ENCODE peak calls at places on chromosomes 16 and 17, in five cellular contexts. One of them, this sample, is unnamed.

GRCh38 chr17:18314059-18314730 is 599 bp downstream of the TOP3A start:
- DNase-seq in uterus: no peak
- DNase-seq in astrocyte of the spinal cord: peak
- DNase-seq in nephron progenitor cell: no peak
- DNase-seq in AG04449: no peak
- DNase-seq in this sample: no peak

GRCh38 chr17:3892095-3892998 is 506 bp downstream of the CAMKK1 start:
- DNase-seq in astrocyte of the spinal cord: peak
- DNase-seq in nephron progenitor cell: peak
- DNase-seq in uterus: peak
- DNase-seq in AG04449: no peak
- DNase-seq in this sample: peak

GRCh38 chr17:20935740-20936139 is 107.1 kb downstream of the USP22 start:
- DNase-seq in AG04449: no peak
- DNase-seq in astrocyte of the spinal cord: peak
- DNase-seq in nephron progenitor cell: no peak
- DNase-seq in uterus: no peak
- DNase-seq in this sample: no peak

GRCh38 chr17:50768348-50768761 is 1.0 kb upstream of the ANKRD40CL start:
- DNase-seq in uterus: no peak
- DNase-seq in nephron progenitor cell: no peak
- DNase-seq in astrocyte of the spinal cord: no peak
- DNase-seq in AG04449: no peak
- DNase-seq in this sample: no peak

GRCh38 chr16:11700264-11701029 is 32.2 kb downstream of the SNN start:
- DNase-seq in nephron progenitor cell: no peak
- DNase-seq in astrocyte of the spinal cord: no peak
- DNase-seq in uterus: no peak
- DNase-seq in AG04449: no peak
- DNase-seq in this sample: no peak

GRCh38 chr16:16073884-16074781 is 124.7 kb downstream of the ABCC1 start:
- DNase-seq in astrocyte of the spinal cord: peak
- DNase-seq in nephron progenitor cell: peak
- DNase-seq in uterus: no peak
- DNase-seq in AG04449: peak
- DNase-seq in this sample: no peak

GRCh38 chr17:76449126-76449525 is 3.8 kb downstream of the UBE2O start:
- DNase-seq in uterus: no peak
- DNase-seq in astrocyte of the spinal cord: no peak
- DNase-seq in nephron progenitor cell: no peak
- DNase-seq in AG04449: no peak
- DNase-seq in this sample: no peak

GRCh38 chr17:47423406-47424295 is 99.9 kb downstream of the EFCAB13 start:
- DNase-seq in nephron progenitor cell: peak
- DNase-seq in uterus: no peak
- DNase-seq in astrocyte of the spinal cord: no peak
- DNase-seq in AG04449: no peak
- DNase-seq in this sample: no peak

GRCh38 chr16:17027488-17028129 is 443.2 kb downstream of the XYLT1 start:
- DNase-seq in uterus: no peak
- DNase-seq in nephron progenitor cell: no peak
- DNase-seq in astrocyte of the spinal cord: no peak
- DNase-seq in AG04449: no peak
- DNase-seq in this sample: no peak

GRCh38 chr16:3951861-3952332 is 71.4 kb upstream of the CREBBP start:
- DNase-seq in uterus: no peak
- DNase-seq in nephron progenitor cell: no peak
- DNase-seq in AG04449: no peak
- DNase-seq in astrocyte of the spinal cord: peak
- DNase-seq in this sample: no peak

GRCh38 chr16:62602790-62603189 is 566.6 kb upstream of the CDH8 start:
- DNase-seq in AG04449: no peak
- DNase-seq in uterus: no peak
- DNase-seq in nephron progenitor cell: no peak
- DNase-seq in astrocyte of the spinal cord: no peak
- DNase-seq in this sample: no peak

GRCh38 chr17:15019158-15019557 is 246.0 kb downstream of the PMP22 start:
- DNase-seq in nephron progenitor cell: no peak
- DNase-seq in astrocyte of the spinal cord: no peak
- DNase-seq in AG04449: no peak
- DNase-seq in uterus: no peak
- DNase-seq in this sample: no peak

GRCh38 chr17:17837966-17838962 is 1.5 kb upstream of the SREBF1 start:
- DNase-seq in astrocyte of the spinal cord: peak
- DNase-seq in AG04449: no peak
- DNase-seq in nephron progenitor cell: no peak
- DNase-seq in uterus: peak
- DNase-seq in this sample: no peak

GRCh38 chr17:48795444-48796162 is 21.4 kb downstream of the TTLL6 start:
- DNase-seq in uterus: peak
- DNase-seq in nephron progenitor cell: no peak
- DNase-seq in AG04449: peak
- DNase-seq in astrocyte of the spinal cord: peak
- DNase-seq in this sample: no peak

GRCh38 chr17:12990041-12990808 is 27.6 kb downstream of the ELAC2 start:
- DNase-seq in nephron progenitor cell: no peak
- DNase-seq in AG04449: no peak
- DNase-seq in astrocyte of the spinal cord: no peak
- DNase-seq in uterus: no peak
- DNase-seq in this sample: no peak

GRCh38 chr17:41910701-41911391 is 7.9 kb downstream of the ACLY start:
- DNase-seq in astrocyte of the spinal cord: peak
- DNase-seq in AG04449: peak
- DNase-seq in nephron progenitor cell: no peak
- DNase-seq in uterus: no peak
- DNase-seq in this sample: no peak

GRCh38 chr16:11312718-11313492 is 31.8 kb upstream of the PRM1 start:
- DNase-seq in AG04449: no peak
- DNase-seq in nephron progenitor cell: no peak
- DNase-seq in uterus: peak
- DNase-seq in astrocyte of the spinal cord: peak
- DNase-seq in this sample: no peak

GRCh38 chr17:6456914-6457687 is 12.8 kb downstream of the PIMREG start:
- DNase-seq in AG04449: no peak
- DNase-seq in uterus: no peak
- DNase-seq in astrocyte of the spinal cord: peak
- DNase-seq in nephron progenitor cell: no peak
- DNase-seq in this sample: no peak

GRCh38 chr16:72989203-72989991 is 58.5 kb downstream of the ZFHX3 start:
- DNase-seq in astrocyte of the spinal cord: peak
- DNase-seq in uterus: peak
- DNase-seq in nephron progenitor cell: no peak
- DNase-seq in AG04449: peak
- DNase-seq in this sample: no peak

GRCh38 chr16:22739077-22739476 is 74.9 kb upstream of the HS3ST2 start:
- DNase-seq in AG04449: no peak
- DNase-seq in uterus: no peak
- DNase-seq in nephron progenitor cell: no peak
- DNase-seq in astrocyte of the spinal cord: no peak
- DNase-seq in this sample: no peak

GRCh38 chr17:57226793-57227192 is 29.5 kb upstream of the MSI2 start:
- DNase-seq in uterus: no peak
- DNase-seq in nephron progenitor cell: no peak
- DNase-seq in AG04449: no peak
- DNase-seq in astrocyte of the spinal cord: no peak
- DNase-seq in this sample: no peak

GRCh38 chr17:28370035-28370743 is at the start of gene VTN:
- DNase-seq in AG04449: no peak
- DNase-seq in astrocyte of the spinal cord: no peak
- DNase-seq in nephron progenitor cell: peak
- DNase-seq in uterus: no peak
- DNase-seq in this sample: no peak
- TF ChIP-seq CTCF in AG04449: no peak
- TF ChIP-seq CTCF in astrocyte of the spinal cord: no peak
- TF ChIP-seq CTCF in nephron progenitor cell: no peak
- TF ChIP-seq CTCF in uterus: no peak
- TF ChIP-seq CTCF in this sample: no peak

GRCh38 chr16:48963306-48963705 is 318.3 kb downstream of the CBLN1 start:
- DNase-seq in AG04449: no peak
- DNase-seq in nephron progenitor cell: no peak
- DNase-seq in astrocyte of the spinal cord: peak
- DNase-seq in uterus: no peak
- DNase-seq in this sample: no peak

GRCh38 chr16:48959204-48959603 is 322.4 kb downstream of the CBLN1 start:
- DNase-seq in nephron progenitor cell: no peak
- DNase-seq in AG04449: no peak
- DNase-seq in astrocyte of the spinal cord: no peak
- DNase-seq in uterus: no peak
- DNase-seq in this sample: no peak

GRCh38 chr16:48959747-48960146 is 321.9 kb downstream of the CBLN1 start:
- DNase-seq in uterus: no peak
- DNase-seq in nephron progenitor cell: no peak
- DNase-seq in AG04449: no peak
- DNase-seq in astrocyte of the spinal cord: no peak
- DNase-seq in this sample: no peak

GRCh38 chr16:48960830-48961229 is 320.8 kb downstream of the CBLN1 start:
- DNase-seq in nephron progenitor cell: no peak
- DNase-seq in uterus: no peak
- DNase-seq in AG04449: no peak
- DNase-seq in astrocyte of the spinal cord: no peak
- DNase-seq in this sample: no peak

DNA sequence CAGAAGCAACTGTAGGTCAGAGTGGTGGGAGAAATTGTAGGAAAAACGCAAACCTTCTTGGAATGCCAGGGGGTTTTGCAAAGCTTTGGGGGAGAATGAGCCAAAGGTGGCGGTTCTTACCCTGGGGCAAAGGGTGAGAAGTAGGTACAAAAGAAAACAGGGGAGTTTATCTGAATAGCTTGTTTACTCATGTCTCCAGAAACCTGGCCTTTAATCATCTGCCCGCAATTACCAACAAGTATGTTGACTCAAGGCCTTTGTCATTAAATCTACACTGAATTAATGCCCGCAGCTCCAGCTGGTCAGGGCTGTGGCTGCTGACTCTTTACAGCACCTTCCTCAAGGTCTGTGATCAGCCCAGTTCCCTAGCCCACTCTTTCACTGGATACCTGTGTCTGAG is 320.1 kb downstream of the CBLN1 start:
- DNase-seq in nephron progenitor cell: no peak
- DNase-seq in astrocyte of the spinal cord: no peak
- DNase-seq in AG04449: no peak
- DNase-seq in uterus: no peak
- DNase-seq in this sample: no peak
- TF ChIP-seq CTCF in nephron progenitor cell: no peak
- TF ChIP-seq CTCF in astrocyte of the spinal cord: no peak
- TF ChIP-seq CTCF in AG04449: no peak
- TF ChIP-seq CTCF in uterus: no peak
- TF ChIP-seq CTCF in this sample: no peak

GRCh38 chr17:81380117-81380516 is 15.1 kb upstream of the BAHCC1 start:
- DNase-seq in astrocyte of the spinal cord: no peak
- DNase-seq in nephron progenitor cell: no peak
- DNase-seq in AG04449: no peak
- DNase-seq in uterus: no peak
- DNase-seq in this sample: no peak

GRCh38 chr17:81380682-81381518 is 14.4 kb upstream of the BAHCC1 start:
- DNase-seq in AG04449: no peak
- DNase-seq in nephron progenitor cell: no peak
- DNase-seq in uterus: no peak
- DNase-seq in astrocyte of the spinal cord: no peak
- DNase-seq in this sample: no peak

GRCh38 chr17:81378941-81379511 is 16.2 kb upstream of the BAHCC1 start:
- DNase-seq in AG04449: no peak
- DNase-seq in uterus: no peak
- DNase-seq in astrocyte of the spinal cord: no peak
- DNase-seq in nephron progenitor cell: no peak
- DNase-seq in this sample: no peak

GRCh38 chr17:81381632-81382577 is 13.4 kb upstream of the BAHCC1 start:
- DNase-seq in astrocyte of the spinal cord: no peak
- DNase-seq in AG04449: no peak
- DNase-seq in uterus: no peak
- DNase-seq in nephron progenitor cell: no peak
- DNase-seq in this sample: no peak

GRCh38 chr17:81379523-81379942 is 15.7 kb upstream of the BAHCC1 start:
- DNase-seq in uterus: no peak
- DNase-seq in astrocyte of the spinal cord: no peak
- DNase-seq in AG04449: no peak
- DNase-seq in nephron progenitor cell: no peak
- DNase-seq in this sample: no peak
- TF ChIP-seq CTCF in uterus: no peak
- TF ChIP-seq CTCF in astrocyte of the spinal cord: no peak
- TF ChIP-seq CTCF in AG04449: no peak
- TF ChIP-seq CTCF in nephron progenitor cell: no peak
- TF ChIP-seq CTCF in this sample: no peak

DNA sequence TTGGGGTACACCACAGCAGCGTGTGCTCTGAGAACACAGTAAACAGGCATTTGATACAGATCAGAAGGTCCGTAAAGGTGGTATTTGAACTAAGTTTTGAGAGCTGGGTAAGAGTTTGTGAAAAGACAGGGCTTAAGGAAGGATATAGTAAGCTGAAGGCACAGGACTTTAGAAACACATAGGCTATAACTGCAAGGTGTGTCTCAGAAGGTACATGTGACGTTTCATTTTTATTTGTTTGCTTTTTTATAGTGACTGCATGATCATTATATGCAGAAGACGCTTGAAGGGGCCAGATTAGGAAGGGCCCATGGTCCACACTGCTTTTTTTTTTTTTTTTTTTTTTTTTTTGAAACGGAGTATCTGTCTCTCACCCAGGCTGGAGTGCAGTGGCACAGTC is 644.6 kb downstream of the WWOX start:
- DNase-seq in astrocyte of the spinal cord: no peak
- DNase-seq in AG04449: no peak
- DNase-seq in uterus: no peak
- DNase-seq in nephron progenitor cell: no peak
- DNase-seq in this sample: no peak
- TF ChIP-seq CTCF in astrocyte of the spinal cord: no peak
- TF ChIP-seq CTCF in AG04449: no peak
- TF ChIP-seq CTCF in uterus: no peak
- TF ChIP-seq CTCF in nephron progenitor cell: no peak
- TF ChIP-seq CTCF in this sample: no peak

DNA sequence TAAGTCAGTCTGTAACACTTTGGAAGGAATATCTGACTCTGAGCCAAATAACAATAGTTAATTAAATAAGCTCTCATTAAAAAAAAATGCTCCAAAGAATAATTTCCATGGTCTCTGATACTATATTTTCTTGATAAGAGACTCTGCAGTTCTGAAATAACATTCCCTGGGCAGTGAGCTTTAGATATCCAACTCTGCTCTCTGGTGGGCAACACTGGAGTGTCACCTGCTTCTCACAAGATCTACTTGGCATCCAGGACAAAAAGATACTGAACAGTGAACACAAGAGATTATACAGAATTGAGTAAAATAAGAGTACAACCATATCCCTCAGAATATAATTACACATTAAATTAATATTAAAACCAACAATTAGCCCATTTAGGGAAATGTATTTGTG is 13.7 kb downstream of the BLMH start:
- DNase-seq in astrocyte of the spinal cord: peak
- DNase-seq in nephron progenitor cell: no peak
- DNase-seq in AG04449: no peak
- DNase-seq in uterus: no peak
- DNase-seq in this sample: no peak
- TF ChIP-seq CTCF in astrocyte of the spinal cord: peak
- TF ChIP-seq CTCF in nephron progenitor cell: peak
- TF ChIP-seq CTCF in AG04449: peak
- TF ChIP-seq CTCF in uterus: peak
- TF ChIP-seq CTCF in this sample: no peak

This sample was measured in omental fat pad.